ENCODE peak calls at places on chromosomes 6 and 20, in six cellular contexts. W, N, S, O, A and L are unnamed samples.

GRCh38 chr20:53658327-53658726 is 64.7 kb upstream of the ZNF217 start:
- DNase-seq in A (no peak), S (no peak), W (no peak), O (no peak), N (no peak), L (no peak)

GRCh38 chr20:5480824-5481600 is 164.3 kb upstream of the PROKR2 start:
- DNase-seq in W (no peak), O (no peak), A (no peak), N (no peak), S (no peak), L (no peak)

GRCh38 chr6:45507156-45507555 is 129.4 kb upstream of the SUPT3H start:
- DNase-seq in N (no peak), A (no peak), W (no peak), O (no peak), S (no peak), L (no peak)

GRCh38 chr6:35087361-35088280 is 53.5 kb downstream of the TCP11 start:
- DNase-seq in N (peak; percentile 36), W (peak; percentile 6), O (no peak), S (no peak), A (no peak), L (peak; percentile 11)

GRCh38 chr6:49462599-49462926 is 490 bp downstream of the MMUT start:
- DNase-seq in O (no peak), A (no peak), N (no peak), S (no peak), W (no peak), L (no peak)

GRCh38 chr6:119060255-119060907 is 18.1 kb downstream of the FAM184A start:
- DNase-seq in O (no peak), S (no peak), W (no peak), N (no peak), A (no peak), L (no peak)

GRCh38 chr6:125213936-125214335 is 60.4 kb downstream of the TPD52L1 start:
- DNase-seq in S (no peak), W (no peak), N (no peak), O (no peak), A (no peak), L (no peak)

GRCh38 chr6:17879224-17879623 is 108.2 kb downstream of the KIF13A start:
- DNase-seq in W (no peak), S (no peak), O (no peak), A (no peak), N (no peak), L (no peak)

GRCh38 chr20:35886537-35886936 is 67.8 kb downstream of the SCAND1 start:
- DNase-seq in O (no peak), W (no peak), N (no peak), S (no peak), A (no peak), L (no peak)

GRCh38 chr6:169918239-169918953 is 167.0 kb downstream of the ERMARD start:
- DNase-seq in W (no peak), O (no peak), A (no peak), S (no peak), N (no peak), L (no peak)

GRCh38 chr20:20195011-20195705 is 142.8 kb downstream of the CFAP61 start:
- DNase-seq in S (no peak), A (no peak), N (no peak), W (no peak), O (no peak), L (no peak)

GRCh38 chr6:138677538-138677937 is 96.0 kb upstream of the CCDC28A start:
- DNase-seq in W (no peak), S (no peak), N (no peak), O (no peak), A (no peak), L (no peak)

GRCh38 chr6:40620546-40620945 is 33.4 kb upstream of the LRFN2 start:
- DNase-seq in A (no peak), S (no peak), N (no peak), O (no peak), W (no peak), L (no peak)

GRCh38 chr6:87483929-87484328 is 11.2 kb downstream of the SLC35A1 start:
- DNase-seq in A (no peak), S (peak; percentile 14), N (peak; percentile 92), W (no peak), O (peak; percentile 13), L (no peak)

GRCh38 chr6:52146851-52147445 is 39.2 kb upstream of the IL17A start:
- DNase-seq in N (no peak), W (no peak), A (no peak), S (no peak), O (no peak), L (no peak)

GRCh38 chr6:25968769-25969168 is 6.2 kb downstream of the TRIM38 start:
- DNase-seq in A (no peak), S (no peak), O (no peak), W (no peak), N (no peak), L (no peak)

GRCh38 chr20:32111287-32111686 is 1.8 kb downstream of the TM9SF4 start:
- DNase-seq in W (no peak), A (no peak), O (peak; percentile 35), N (no peak), S (no peak), L (no peak)

GRCh38 chr6:14085176-14085787 is 32.3 kb upstream of the CD83 start:
- DNase-seq in S (no peak), W (no peak), N (no peak), A (no peak), O (no peak), L (no peak)

GRCh38 chr20:1500496-1500895 is 9.3 kb upstream of the SIRPB2 start:
- DNase-seq in A (no peak), S (no peak), W (no peak), N (no peak), O (no peak), L (no peak)

GRCh38 chr6:133814797-133815196 is 74.1 kb upstream of the TCF21 start:
- DNase-seq in S (no peak), O (no peak), A (no peak), W (no peak), N (no peak), L (no peak)

GRCh38 chr6:145540741-145541140 is 194.6 kb downstream of the EPM2A start:
- DNase-seq in S (no peak), W (no peak), N (no peak), A (no peak), O (no peak), L (no peak)

GRCh38 chr6:64062960-64063683 is 427.5 kb downstream of the PHF3 start:
- DNase-seq in A (no peak), W (no peak), S (no peak), N (no peak), O (no peak), L (no peak)

GRCh38 chr6:71534916-71535315 is 246.3 kb downstream of the OGFRL1 start:
- DNase-seq in O (no peak), W (no peak), N (no peak), A (no peak), S (no peak), L (no peak)

GRCh38 chr6:120260713-120261112 is 911.2 kb upstream of the MAN1A1 start:
- DNase-seq in S (no peak), O (no peak), N (no peak), W (no peak), A (no peak), L (no peak)

GRCh38 chr20:56215115-56215514 is 33.4 kb upstream of the MC3R start:
- DNase-seq in O (no peak), W (no peak), S (no peak), N (no peak), A (no peak), L (no peak)

GRCh38 chr6:41733349-41733706 is 2.1 kb downstream of the TFEB start:
- DNase-seq in S (no peak), N (no peak), A (no peak), W (no peak), O (no peak), L (no peak)

GRCh38 chr6:41731561-41732086 is 3.8 kb downstream of the TFEB start:
- DNase-seq in N (no peak), O (no peak), S (no peak), W (no peak), A (no peak), L (no peak)

GRCh38 chr6:41732149-41732548 is 3.3 kb downstream of the TFEB start:
- DNase-seq in S (no peak), A (no peak), O (no peak), N (no peak), W (no peak), L (no peak)

GRCh38 chr6:41733707-41734665 is 1.4 kb downstream of the TFEB start:
- DNase-seq in S (peak; percentile 96), O (peak; percentile 76), A (peak; percentile 63), N (peak; percentile 86), W (peak; percentile 93), L (peak; percentile 92)

GRCh38 chr6:41732601-41733348 is 2.6 kb downstream of the TFEB start:
- DNase-seq in O (no peak), S (no peak), N (no peak), W (peak; percentile 65), A (peak; percentile 62), L (peak; percentile 76)
- TF ChIP-seq POLR2AphosphoS5 in O (no peak), S (no peak), N (no peak), W (peak; percentile 54), A (peak; percentile 53), L (peak; percentile 54)

GRCh38 chr6:136550330-136551071 is at the start of gene MAP7:
- DNase-seq in O (no peak), N (peak; percentile 94), A (no peak), W (peak; percentile 73), S (peak; percentile 92), L (peak; percentile 75)
- TF ChIP-seq POLR2A in O (no peak), N (peak; percentile 68), A (no peak), W (no peak), S (no peak), L (no peak)

GRCh38 chr6:43772571-43773049 is 2.6 kb downstream of the VEGFA start:
- DNase-seq in O (peak; percentile 49), N (no peak), W (no peak), A (no peak), S (peak; percentile 57), L (no peak)
- TF ChIP-seq TAF1 in O (peak; percentile 18), N (peak; percentile 35), W (no peak), A (no peak), S (no peak), L (no peak)

DNA sequence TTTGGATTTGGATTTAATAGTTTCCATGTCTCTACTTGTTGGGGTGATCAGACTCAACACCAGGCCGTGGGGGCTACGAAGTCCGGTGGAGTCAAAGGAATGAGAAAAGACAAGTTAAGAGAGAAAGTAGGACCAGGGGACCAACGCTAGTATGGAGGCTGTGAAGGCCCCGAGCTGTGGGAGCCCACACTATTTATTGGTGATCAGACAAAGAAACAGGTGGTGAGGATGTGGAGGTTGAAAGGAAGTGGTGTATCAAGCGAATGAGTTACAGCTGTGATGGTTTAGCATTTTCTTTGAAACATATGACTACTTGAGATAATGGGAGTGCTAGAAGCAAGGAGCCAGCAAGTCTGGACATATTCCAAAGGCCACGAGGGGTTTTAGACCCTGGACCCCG is 62.4 kb downstream of the AKAP7 start:
- DNase-seq in A (no peak), S (no peak), W (no peak), N (no peak), O (no peak), L (no peak)
- TF ChIP-seq POLR2AphosphoS5 in A (no peak), S (no peak), W (no peak), N (no peak), O (no peak), L (no peak)

GRCh38 chr6:142945071-142945445 is at the start of gene HIVEP2:
- DNase-seq in W (peak; percentile 26), S (peak; percentile 66), A (no peak), O (peak; percentile 78), N (peak; percentile 81), L (peak; percentile 33)
- TF ChIP-seq POLR2A in W (no peak), S (no peak), A (peak; percentile 53), O (no peak), N (no peak), L (peak; percentile 36)